ENCODE peak calls at places on chromosome 9, in six cellular contexts. L, O, V, H, W and S are unnamed samples. For H3K9me3, the result is how much of the 10 kb centered on the place peaks cover.

GRCh38 chr9:71703172-71703872 is 65.0 kb downstream of the CEMIP2 start:
- DNase-seq in L (no peak), O (no peak), V (no peak), H (no peak), W (no peak), S (no peak)

GRCh38 chr9:128190013-128190412 is 1.4 kb downstream of the CIZ1 start:
- DNase-seq in L (no peak), O (no peak), V (no peak), H (no peak), W (no peak), S (no peak)

GRCh38 chr9:89093201-89093600 is 85.4 kb downstream of the SHC3 start:
- DNase-seq in L (no peak), O (no peak), V (no peak), H (no peak), W (no peak), S (no peak)

GRCh38 chr9:119368681-119369581 is at the start of gene BRINP1:
- DNase-seq in L (no peak), O (no peak), V (peak), H (peak), W (no peak), S (no peak)

GRCh38 chr9:89810434-89810833 is 205.6 kb downstream of the GADD45G start:
- DNase-seq in L (no peak), O (no peak), V (no peak), H (no peak), W (no peak), S (no peak)

GRCh38 chr9:116550728-116551436 is 136.2 kb upstream of the TRIM32 start:
- DNase-seq in L (peak), O (no peak), V (no peak), H (no peak), W (no peak), S (no peak)

GRCh38 chr9:126702501-126703329 is 89.0 kb downstream of the LMX1B start:
- DNase-seq in L (no peak), O (no peak), V (peak), H (no peak), W (no peak), S (peak)

GRCh38 chr9:116520218-116520617 is 166.9 kb upstream of the TRIM32 start:
- DNase-seq in L (no peak), O (no peak), V (no peak), H (no peak), W (no peak), S (no peak)

GRCh38 chr9:6955251-6955921 is 197.6 kb downstream of the KDM4C start:
- DNase-seq in L (no peak), O (no peak), V (no peak), H (no peak), W (no peak), S (no peak)

GRCh38 chr9:7879551-7880245 is 80.1 kb upstream of the DMAC1 start:
- DNase-seq in L (no peak), O (no peak), V (peak), H (no peak), W (no peak), S (no peak)

GRCh38 chr9:19471737-19472648 is 63.2 kb downstream of the ACER2 start:
- DNase-seq in L (peak), O (peak), V (peak), H (peak), W (peak), S (peak)

GRCh38 chr9:99833735-99834134 is 12.1 kb downstream of the NR4A3 start:
- DNase-seq in L (no peak), O (no peak), V (no peak), H (no peak), W (no peak), S (no peak)

GRCh38 chr9:92228628-92229027 is 64.9 kb downstream of the IARS1 start:
- DNase-seq in L (no peak), O (no peak), V (no peak), H (no peak), W (no peak), S (no peak)

GRCh38 chr9:137028281-137029057 is 432 bp upstream of the ABCA2 start:
- DNase-seq in L (peak), O (peak), V (no peak), H (peak), W (peak), S (no peak)

GRCh38 chr9:90105793-90106192 is 501.0 kb downstream of the GADD45G start:
- DNase-seq in L (no peak), O (no peak), V (no peak), H (no peak), W (no peak), S (no peak)

GRCh38 chr9:126347911-126348760 is 21.5 kb downstream of the MVB12B start:
- DNase-seq in L (no peak), O (no peak), V (no peak), H (no peak), W (peak), S (no peak)

GRCh38 chr9:118148990-118149389 is 444.8 kb downstream of the TLR4 start:
- DNase-seq in L (no peak), O (no peak), V (no peak), H (no peak), W (no peak), S (no peak)

GRCh38 chr9:63816742-63817621 is 1468.0 kb downstream of the FOXD4L5 start:
- DNase-seq in L (peak), O (peak), V (peak), H (peak), W (peak), S (peak)

GRCh38 chr9:87640385-87640795 is 85.5 kb upstream of the CTSL start:
- DNase-seq in L (no peak), O (peak), V (peak), H (no peak), W (no peak), S (no peak)

GRCh38 chr9:6354072-6354686 is 26.0 kb downstream of the TPD52L3 start:
- DNase-seq in L (no peak), O (no peak), V (no peak), H (peak), W (no peak), S (no peak)

GRCh38 chr9:91033270-91033669 is 231.7 kb downstream of the SYK start:
- DNase-seq in L (peak), O (no peak), V (peak), H (no peak), W (no peak), S (no peak)

GRCh38 chr9:78167356-78167755 is 68.5 kb upstream of the CEP78 start:
- DNase-seq in L (no peak), O (peak), V (no peak), H (no peak), W (peak), S (no peak)

GRCh38 chr9:73034962-73035361 is 82.1 kb upstream of the ALDH1A1 start:
- DNase-seq in L (no peak), O (no peak), V (no peak), H (no peak), W (no peak), S (no peak)

GRCh38 chr9:113963017-113963620 is 87.0 kb downstream of the ZNF618 start:
- DNase-seq in L (no peak), O (peak), V (no peak), H (peak), W (peak), S (no peak)

GRCh38 chr9:120477534-120478001 is 102.4 kb downstream of the CDK5RAP2 start:
- DNase-seq in L (peak), O (no peak), V (no peak), H (peak), W (peak), S (peak)

GRCh38 chr9:99296375-99296951 is 74.4 kb downstream of the SEC61B start:
- DNase-seq in L (peak), O (peak), V (peak), H (no peak), W (no peak), S (peak)

GRCh38 chr9:95004452-95005275 is 278.2 kb downstream of the AOPEP start:
- DNase-seq in L (peak), O (peak), V (peak), H (peak), W (peak), S (peak)

GRCh38 chr9:967851-968641 is 8.4 kb upstream of the DMRT3 start:
- DNase-seq in L (no peak), O (no peak), V (no peak), H (no peak), W (no peak), S (no peak)

GRCh38 chr9:124388275-124389048 is 26.8 kb downstream of the PSMB7 start:
- DNase-seq in L (no peak), O (no peak), V (no peak), H (no peak), W (no peak), S (no peak)

GRCh38 chr9:131382850-131383729 is 10.8 kb upstream of the PRRC2B start:
- DNase-seq in L (peak), O (peak), V (no peak), H (no peak), W (no peak), S (peak)

GRCh38 chr9:34035656-34036055 is 13.0 kb downstream of the UBAP2 start:
- DNase-seq in L (no peak), O (no peak), V (no peak), H (no peak), W (no peak), S (no peak)

GRCh38 chr9:25427290-25427689 is 251.0 kb downstream of the TUSC1 start:
- DNase-seq in L (no peak), O (no peak), V (no peak), H (no peak), W (no peak), S (no peak)
- H3K9me3 ChIP-seq in L (under half), O (under half), V (under half), H (under half), W (under half), S (under half)

GRCh38 chr9:96751815-96752214 is 26.1 kb downstream of the ZNF510 start:
- DNase-seq in L (no peak), O (no peak), V (no peak), H (no peak), W (no peak), S (no peak)
- H3K9me3 ChIP-seq in L (under half), O (under half), V (half or more), H (under half), W (half or more), S (under half)

DNA sequence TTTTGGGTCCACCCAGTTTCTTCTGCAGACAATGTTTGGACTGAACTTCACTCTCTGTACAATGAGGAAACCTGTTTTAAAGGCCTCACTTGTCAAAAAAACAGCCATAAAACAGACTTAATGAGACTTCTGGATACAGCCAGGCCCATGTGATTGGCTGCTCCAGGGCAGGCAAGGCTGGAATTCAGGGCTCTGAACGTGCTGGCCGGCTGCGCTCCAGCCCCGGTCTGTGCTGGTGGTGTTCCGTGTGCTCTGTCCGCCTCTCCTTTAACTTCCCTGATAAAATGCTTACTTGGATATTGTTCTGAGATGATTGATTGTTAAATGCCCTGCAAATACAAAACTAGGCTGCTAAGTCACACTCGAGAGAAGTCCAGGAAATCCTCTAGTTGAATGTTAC is 131.2 kb upstream of the KLF4 start:
- DNase-seq in L (peak), O (no peak), V (no peak), H (no peak), W (peak), S (no peak)
- H3K9me3 ChIP-seq in L (under half), O (under half), V (under half), H (under half), W (under half), S (under half)

GRCh38 chr9:69748304-69748703 is 11.5 kb downstream of the PTAR1 start:
- DNase-seq in L (no peak), O (no peak), V (no peak), H (no peak), W (no peak), S (no peak)
- H3K9me3 ChIP-seq in L (under half), O (under half), V (under half), H (under half), W (under half), S (under half)

GRCh38 chr9:35495984-35496383 is 6.1 kb downstream of the RUSC2 start:
- DNase-seq in L (no peak), O (no peak), V (no peak), H (no peak), W (no peak), S (no peak)
- H3K9me3 ChIP-seq in L (under half), O (under half), V (under half), H (under half), W (under half), S (under half)

DNA sequence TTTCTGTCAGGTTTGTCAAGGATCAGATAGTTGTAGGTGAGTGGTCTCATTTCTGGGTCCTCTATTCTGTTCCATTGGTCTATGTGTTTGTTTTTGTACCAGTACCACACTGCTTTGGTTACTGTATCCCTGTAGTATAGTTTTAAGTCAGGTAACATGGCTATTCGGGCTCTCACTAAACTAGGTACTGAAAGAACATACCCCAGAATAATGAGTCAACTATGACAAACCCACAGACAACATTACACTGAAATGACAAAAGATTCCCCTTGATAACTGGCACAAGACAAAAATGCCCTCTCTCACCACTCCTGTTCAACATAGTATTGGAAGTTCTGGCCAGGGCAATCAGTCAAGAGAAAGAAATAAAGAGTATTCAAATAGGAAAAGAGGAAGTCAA is 535.3 kb upstream of the CYLC2 start:
- DNase-seq in L (no peak), O (no peak), V (no peak), H (no peak), W (no peak), S (no peak)
- H3K9me3 ChIP-seq in L (under half), O (under half), V (under half), H (under half), W (under half), S (under half)

GRCh38 chr9:111399211-111399739 is 69.3 kb upstream of the OR2K2 start:
- DNase-seq in L (no peak), O (no peak), V (no peak), H (no peak), W (no peak), S (no peak)

GRCh38 chr9:111399772-111400563 is 69.9 kb upstream of the OR2K2 start:
- DNase-seq in L (no peak), O (no peak), V (no peak), H (no peak), W (peak), S (no peak)

GRCh38 chr9:111405701-111406100 is 75.7 kb upstream of the OR2K2 start:
- DNase-seq in L (no peak), O (no peak), V (no peak), H (no peak), W (no peak), S (no peak)

GRCh38 chr9:111400564-111400898 is 70.5 kb upstream of the OR2K2 start:
- DNase-seq in L (no peak), O (no peak), V (no peak), H (no peak), W (no peak), S (no peak)
- H3K9me3 ChIP-seq in L (under half), O (under half), V (under half), H (under half), W (under half), S (under half)